ENCODE peak calls at places on chromosome 11, in ten cellular contexts. One of them, this sample, is unnamed.
A peak's percentile ranks its signal among the peaks of the same experiment; 100 is the strongest.

GRCh38 chr11:57514538-57515331 is 767 bp downstream of the SLC43A1 start:
- DNase-seq in CD8-positive, alpha-beta T cell: peak; percentile 79
- DNase-seq in lung: peak; percentile 62
- DNase-seq in pancreas: peak; percentile 89
- DNase-seq in cardiac muscle cell: peak; percentile 51
- DNase-seq in mesenchymal stem cell: peak; percentile 41
- DNase-seq in WERI-Rb-1: no peak
- DNase-seq in naive thymus-derived CD4-positive, alpha-beta T cell: peak; percentile 40
- DNase-seq in GM23248: peak; percentile 74
- DNase-seq in uterus: peak; percentile 61
- DNase-seq in this sample: no peak

GRCh38 chr11:57406337-57406904 is 16.0 kb upstream of the PRG2 start:
- DNase-seq in CD8-positive, alpha-beta T cell: no peak
- DNase-seq in lung: no peak
- DNase-seq in pancreas: no peak
- DNase-seq in cardiac muscle cell: no peak
- DNase-seq in mesenchymal stem cell: no peak
- DNase-seq in WERI-Rb-1: no peak
- DNase-seq in naive thymus-derived CD4-positive, alpha-beta T cell: no peak
- DNase-seq in GM23248: peak; percentile 46
- DNase-seq in uterus: peak; percentile 28
- DNase-seq in this sample: no peak

GRCh38 chr11:74570266-74571061 is 21.9 kb upstream of the POLD3 start:
- DNase-seq in CD8-positive, alpha-beta T cell: no peak
- DNase-seq in lung: no peak
- DNase-seq in pancreas: no peak
- DNase-seq in cardiac muscle cell: peak; percentile 62
- DNase-seq in mesenchymal stem cell: peak; percentile 57
- DNase-seq in WERI-Rb-1: peak; percentile 44
- DNase-seq in naive thymus-derived CD4-positive, alpha-beta T cell: peak; percentile 15
- DNase-seq in GM23248: peak; percentile 73
- DNase-seq in uterus: peak; percentile 29
- DNase-seq in this sample: no peak

GRCh38 chr11:67268684-67269268 is 2.5 kb downstream of the GRK2 start:
- DNase-seq in CD8-positive, alpha-beta T cell: no peak
- DNase-seq in lung: no peak
- DNase-seq in pancreas: peak; percentile 27
- DNase-seq in cardiac muscle cell: no peak
- DNase-seq in mesenchymal stem cell: no peak
- DNase-seq in WERI-Rb-1: no peak
- DNase-seq in naive thymus-derived CD4-positive, alpha-beta T cell: no peak
- DNase-seq in GM23248: no peak
- DNase-seq in uterus: peak; percentile 10
- DNase-seq in this sample: peak; percentile 7

GRCh38 chr11:132632641-132633124 is 899.6 kb downstream of the OPCML start:
- DNase-seq in CD8-positive, alpha-beta T cell: no peak
- DNase-seq in lung: no peak
- DNase-seq in pancreas: no peak
- DNase-seq in cardiac muscle cell: no peak
- DNase-seq in mesenchymal stem cell: peak; percentile 98
- DNase-seq in WERI-Rb-1: no peak
- DNase-seq in naive thymus-derived CD4-positive, alpha-beta T cell: no peak
- DNase-seq in GM23248: peak; percentile 98
- DNase-seq in uterus: no peak
- DNase-seq in this sample: no peak

GRCh38 chr11:118917488-118918127 is 8.1 kb downstream of the BCL9L start:
- DNase-seq in CD8-positive, alpha-beta T cell: peak; percentile 64
- DNase-seq in lung: peak; percentile 65
- DNase-seq in pancreas: no peak
- DNase-seq in cardiac muscle cell: no peak
- DNase-seq in mesenchymal stem cell: peak; percentile 96
- DNase-seq in WERI-Rb-1: no peak
- DNase-seq in naive thymus-derived CD4-positive, alpha-beta T cell: peak; percentile 64
- DNase-seq in GM23248: peak; percentile 97
- DNase-seq in uterus: peak; percentile 89
- DNase-seq in this sample: no peak

GRCh38 chr11:111514216-111515031 is at the start of gene HOATZ:
- DNase-seq in CD8-positive, alpha-beta T cell: peak; percentile 54
- DNase-seq in lung: no peak
- DNase-seq in pancreas: no peak
- DNase-seq in cardiac muscle cell: peak; percentile 54
- DNase-seq in mesenchymal stem cell: peak; percentile 51
- DNase-seq in WERI-Rb-1: no peak
- DNase-seq in naive thymus-derived CD4-positive, alpha-beta T cell: no peak
- DNase-seq in GM23248: no peak
- DNase-seq in uterus: no peak
- DNase-seq in this sample: no peak

GRCh38 chr11:67409261-67409666 is 5.4 kb downstream of the TBC1D10C start:
- DNase-seq in CD8-positive, alpha-beta T cell: peak; percentile 90
- DNase-seq in lung: no peak
- DNase-seq in pancreas: no peak
- DNase-seq in cardiac muscle cell: no peak
- DNase-seq in mesenchymal stem cell: no peak
- DNase-seq in WERI-Rb-1: peak; percentile 4
- DNase-seq in naive thymus-derived CD4-positive, alpha-beta T cell: peak; percentile 82
- DNase-seq in GM23248: no peak
- DNase-seq in uterus: no peak
- DNase-seq in this sample: no peak

GRCh38 chr11:11227686-11228085 is 125.4 kb downstream of the CSNK2A3 start:
- DNase-seq in CD8-positive, alpha-beta T cell: no peak
- DNase-seq in lung: no peak
- DNase-seq in pancreas: no peak
- DNase-seq in cardiac muscle cell: no peak
- DNase-seq in mesenchymal stem cell: no peak
- DNase-seq in WERI-Rb-1: no peak
- DNase-seq in naive thymus-derived CD4-positive, alpha-beta T cell: no peak
- DNase-seq in GM23248: no peak
- DNase-seq in uterus: no peak
- DNase-seq in this sample: no peak

GRCh38 chr11:79237676-79238075 is 203.2 kb downstream of the TENM4 start:
- DNase-seq in CD8-positive, alpha-beta T cell: no peak
- DNase-seq in lung: no peak
- DNase-seq in pancreas: no peak
- DNase-seq in cardiac muscle cell: peak; percentile 15
- DNase-seq in mesenchymal stem cell: peak; percentile 53
- DNase-seq in WERI-Rb-1: no peak
- DNase-seq in naive thymus-derived CD4-positive, alpha-beta T cell: no peak
- DNase-seq in GM23248: peak; percentile 80
- DNase-seq in uterus: peak; percentile 22
- DNase-seq in this sample: peak; percentile 30

GRCh38 chr11:122271747-122272146 is 155.7 kb upstream of the BLID start:
- DNase-seq in CD8-positive, alpha-beta T cell: no peak
- DNase-seq in lung: no peak
- DNase-seq in pancreas: no peak
- DNase-seq in cardiac muscle cell: no peak
- DNase-seq in mesenchymal stem cell: no peak
- DNase-seq in WERI-Rb-1: no peak
- DNase-seq in naive thymus-derived CD4-positive, alpha-beta T cell: no peak
- DNase-seq in GM23248: no peak
- DNase-seq in uterus: no peak
- DNase-seq in this sample: no peak

GRCh38 chr11:13997881-13998280 is 35.4 kb downstream of the SPON1 start:
- DNase-seq in CD8-positive, alpha-beta T cell: no peak
- DNase-seq in lung: no peak
- DNase-seq in pancreas: no peak
- DNase-seq in cardiac muscle cell: no peak
- DNase-seq in mesenchymal stem cell: no peak
- DNase-seq in WERI-Rb-1: no peak
- DNase-seq in naive thymus-derived CD4-positive, alpha-beta T cell: no peak
- DNase-seq in GM23248: no peak
- DNase-seq in uterus: no peak
- DNase-seq in this sample: no peak

GRCh38 chr11:13993096-13993760 is 30.7 kb downstream of the SPON1 start:
- DNase-seq in CD8-positive, alpha-beta T cell: no peak
- DNase-seq in lung: no peak
- DNase-seq in pancreas: no peak
- DNase-seq in cardiac muscle cell: peak; percentile 36
- DNase-seq in mesenchymal stem cell: no peak
- DNase-seq in WERI-Rb-1: no peak
- DNase-seq in naive thymus-derived CD4-positive, alpha-beta T cell: no peak
- DNase-seq in GM23248: no peak
- DNase-seq in uterus: no peak
- DNase-seq in this sample: no peak
- H3K27ac ChIP-seq in CD8-positive, alpha-beta T cell: no peak overlapping the region
- H3K27ac ChIP-seq in lung: no peak overlapping the region
- H3K27ac ChIP-seq in pancreas: no peak overlapping the region
- H3K27ac ChIP-seq in cardiac muscle cell: no peak overlapping the region
- H3K27ac ChIP-seq in mesenchymal stem cell: no peak overlapping the region
- H3K27ac ChIP-seq in WERI-Rb-1: no peak overlapping the region
- H3K27ac ChIP-seq in naive thymus-derived CD4-positive, alpha-beta T cell: no peak overlapping the region
- H3K27ac ChIP-seq in GM23248: no peak overlapping the region
- H3K27ac ChIP-seq in uterus: peak overlapping the region; percentile 37
- H3K27ac ChIP-seq in this sample: peak overlapping the region; percentile 7

GRCh38 chr11:130773436-130773835 is 142.8 kb downstream of the SNX19 start:
- DNase-seq in CD8-positive, alpha-beta T cell: no peak
- DNase-seq in lung: peak; percentile 25
- DNase-seq in pancreas: no peak
- DNase-seq in cardiac muscle cell: no peak
- DNase-seq in mesenchymal stem cell: no peak
- DNase-seq in WERI-Rb-1: no peak
- DNase-seq in naive thymus-derived CD4-positive, alpha-beta T cell: no peak
- DNase-seq in GM23248: no peak
- DNase-seq in uterus: no peak
- DNase-seq in this sample: no peak

GRCh38 chr11:130772266-130773227 is 143.7 kb downstream of the SNX19 start:
- DNase-seq in CD8-positive, alpha-beta T cell: no peak
- DNase-seq in lung: no peak
- DNase-seq in pancreas: no peak
- DNase-seq in cardiac muscle cell: no peak
- DNase-seq in mesenchymal stem cell: peak; percentile 97
- DNase-seq in WERI-Rb-1: no peak
- DNase-seq in naive thymus-derived CD4-positive, alpha-beta T cell: no peak
- DNase-seq in GM23248: peak; percentile 94
- DNase-seq in uterus: no peak
- DNase-seq in this sample: no peak

GRCh38 chr11:130775306-130776043 is 140.8 kb downstream of the SNX19 start:
- DNase-seq in CD8-positive, alpha-beta T cell: no peak
- DNase-seq in lung: no peak
- DNase-seq in pancreas: no peak
- DNase-seq in cardiac muscle cell: no peak
- DNase-seq in mesenchymal stem cell: peak; percentile 43
- DNase-seq in WERI-Rb-1: no peak
- DNase-seq in naive thymus-derived CD4-positive, alpha-beta T cell: no peak
- DNase-seq in GM23248: peak; percentile 85
- DNase-seq in uterus: no peak
- DNase-seq in this sample: no peak

GRCh38 chr11:130776044-130776390 is 140.3 kb downstream of the SNX19 start:
- DNase-seq in CD8-positive, alpha-beta T cell: no peak
- DNase-seq in lung: no peak
- DNase-seq in pancreas: no peak
- DNase-seq in cardiac muscle cell: no peak
- DNase-seq in mesenchymal stem cell: no peak
- DNase-seq in WERI-Rb-1: no peak
- DNase-seq in naive thymus-derived CD4-positive, alpha-beta T cell: no peak
- DNase-seq in GM23248: no peak
- DNase-seq in uterus: no peak
- DNase-seq in this sample: no peak

GRCh38 chr11:130774703-130775102 is 141.6 kb downstream of the SNX19 start:
- DNase-seq in CD8-positive, alpha-beta T cell: no peak
- DNase-seq in lung: no peak
- DNase-seq in pancreas: no peak
- DNase-seq in cardiac muscle cell: no peak
- DNase-seq in mesenchymal stem cell: no peak
- DNase-seq in WERI-Rb-1: no peak
- DNase-seq in naive thymus-derived CD4-positive, alpha-beta T cell: no peak
- DNase-seq in GM23248: peak; percentile 18
- DNase-seq in uterus: no peak
- DNase-seq in this sample: no peak
- H3K27ac ChIP-seq in CD8-positive, alpha-beta T cell: no peak overlapping the region
- H3K27ac ChIP-seq in lung: no peak overlapping the region
- H3K27ac ChIP-seq in pancreas: no peak overlapping the region
- H3K27ac ChIP-seq in cardiac muscle cell: no peak overlapping the region
- H3K27ac ChIP-seq in mesenchymal stem cell: no peak overlapping the region
- H3K27ac ChIP-seq in WERI-Rb-1: no peak overlapping the region
- H3K27ac ChIP-seq in naive thymus-derived CD4-positive, alpha-beta T cell: no peak overlapping the region
- H3K27ac ChIP-seq in GM23248: no peak overlapping the region
- H3K27ac ChIP-seq in uterus: no peak overlapping the region
- H3K27ac ChIP-seq in this sample: no peak overlapping the region

GRCh38 chr11:64809781-64810241 is 540 bp downstream of the MEN1 start:
- DNase-seq in CD8-positive, alpha-beta T cell: no peak
- DNase-seq in lung: peak; percentile 36
- DNase-seq in pancreas: peak; percentile 75
- DNase-seq in cardiac muscle cell: peak; percentile 62
- DNase-seq in mesenchymal stem cell: peak; percentile 23
- DNase-seq in WERI-Rb-1: peak; percentile 51
- DNase-seq in naive thymus-derived CD4-positive, alpha-beta T cell: no peak
- DNase-seq in GM23248: peak; percentile 57
- DNase-seq in uterus: no peak
- DNase-seq in this sample: no peak
- H3K27ac ChIP-seq in CD8-positive, alpha-beta T cell: peak overlapping the region; percentile 60
- H3K27ac ChIP-seq in lung: peak overlapping the region; percentile 60
- H3K27ac ChIP-seq in pancreas: peak overlapping the region; percentile 67
- H3K27ac ChIP-seq in cardiac muscle cell: peak overlapping the region; percentile 26
- H3K27ac ChIP-seq in mesenchymal stem cell: no peak overlapping the region
- H3K27ac ChIP-seq in WERI-Rb-1: peak overlapping the region; percentile 43
- H3K27ac ChIP-seq in naive thymus-derived CD4-positive, alpha-beta T cell: peak overlapping the region; percentile 97
- H3K27ac ChIP-seq in GM23248: no peak overlapping the region
- H3K27ac ChIP-seq in uterus: peak overlapping the region; percentile 41
- H3K27ac ChIP-seq in this sample: peak overlapping the region; percentile 67

DNA sequence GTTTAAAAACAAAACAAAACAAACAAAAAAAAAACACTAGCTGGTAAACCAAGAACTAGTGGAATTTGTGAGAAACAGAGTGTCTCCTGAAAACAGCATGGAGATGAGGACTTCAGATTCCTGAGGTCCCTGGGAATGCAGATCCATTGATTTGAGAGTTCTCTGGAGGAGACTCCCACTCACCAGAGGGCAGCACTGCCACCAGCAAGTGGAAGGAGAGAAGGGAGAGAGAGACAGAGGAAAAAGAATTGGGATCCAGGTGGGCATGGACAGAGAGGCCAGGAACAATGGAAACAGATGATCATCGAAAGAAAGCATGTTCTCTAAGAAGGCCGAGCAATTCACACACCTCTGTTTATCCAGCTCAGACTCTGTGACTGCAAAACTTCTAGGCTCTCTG is 31.8 kb downstream of the ETS1 start:
- DNase-seq in CD8-positive, alpha-beta T cell: no peak
- DNase-seq in lung: no peak
- DNase-seq in pancreas: no peak
- DNase-seq in cardiac muscle cell: peak; percentile 21
- DNase-seq in mesenchymal stem cell: peak; percentile 31
- DNase-seq in WERI-Rb-1: peak; percentile 32
- DNase-seq in naive thymus-derived CD4-positive, alpha-beta T cell: no peak
- DNase-seq in GM23248: peak; percentile 26
- DNase-seq in uterus: no peak
- DNase-seq in this sample: no peak
- H3K27ac ChIP-seq in CD8-positive, alpha-beta T cell: no peak overlapping the region
- H3K27ac ChIP-seq in lung: no peak overlapping the region
- H3K27ac ChIP-seq in pancreas: no peak overlapping the region
- H3K27ac ChIP-seq in cardiac muscle cell: no peak overlapping the region
- H3K27ac ChIP-seq in mesenchymal stem cell: no peak overlapping the region
- H3K27ac ChIP-seq in WERI-Rb-1: no peak overlapping the region
- H3K27ac ChIP-seq in naive thymus-derived CD4-positive, alpha-beta T cell: no peak overlapping the region
- H3K27ac ChIP-seq in GM23248: no peak overlapping the region
- H3K27ac ChIP-seq in uterus: peak overlapping the region; percentile 42
- H3K27ac ChIP-seq in this sample: no peak overlapping the region

GRCh38 chr11:47615249-47615648 is 21.0 kb upstream of the C1QTNF4 start:
- DNase-seq in CD8-positive, alpha-beta T cell: no peak
- DNase-seq in lung: no peak
- DNase-seq in pancreas: no peak
- DNase-seq in cardiac muscle cell: no peak
- DNase-seq in mesenchymal stem cell: no peak
- DNase-seq in WERI-Rb-1: no peak
- DNase-seq in naive thymus-derived CD4-positive, alpha-beta T cell: no peak
- DNase-seq in GM23248: no peak
- DNase-seq in uterus: no peak
- DNase-seq in this sample: no peak
- H3K27ac ChIP-seq in CD8-positive, alpha-beta T cell: no peak overlapping the region
- H3K27ac ChIP-seq in lung: no peak overlapping the region
- H3K27ac ChIP-seq in pancreas: no peak overlapping the region
- H3K27ac ChIP-seq in cardiac muscle cell: no peak overlapping the region
- H3K27ac ChIP-seq in mesenchymal stem cell: no peak overlapping the region
- H3K27ac ChIP-seq in WERI-Rb-1: no peak overlapping the region
- H3K27ac ChIP-seq in naive thymus-derived CD4-positive, alpha-beta T cell: no peak overlapping the region
- H3K27ac ChIP-seq in GM23248: no peak overlapping the region
- H3K27ac ChIP-seq in uterus: no peak overlapping the region
- H3K27ac ChIP-seq in this sample: no peak overlapping the region

This sample was measured in ascending aorta.